ENCODE peak calls at places on chromosome 7, in five cellular contexts. One of them, this sample, is unnamed.

GRCh38 chr7:55509322-55509721 is 63.0 kb downstream of the VOPP1 start:
- DNase-seq in GM13976: no peak
- DNase-seq in body of pancreas: peak; percentile 41
- DNase-seq in B cell: no peak
- DNase-seq in astrocyte of the spinal cord: peak; percentile 49
- DNase-seq in this sample: no peak

GRCh38 chr7:103752995-103753394 is 236.5 kb downstream of the RELN start:
- DNase-seq in body of pancreas: no peak
- DNase-seq in astrocyte of the spinal cord: no peak
- DNase-seq in GM13976: no peak
- DNase-seq in B cell: no peak
- DNase-seq in this sample: no peak

GRCh38 chr7:141118809-141119586 is 45.1 kb downstream of the TMEM178B start:
- DNase-seq in body of pancreas: no peak
- DNase-seq in B cell: no peak
- DNase-seq in GM13976: no peak
- DNase-seq in astrocyte of the spinal cord: no peak
- DNase-seq in this sample: no peak

GRCh38 chr7:64183126-64183742 is 23.8 kb upstream of the ZNF735 start:
- DNase-seq in GM13976: no peak
- DNase-seq in B cell: no peak
- DNase-seq in astrocyte of the spinal cord: no peak
- DNase-seq in body of pancreas: no peak
- DNase-seq in this sample: no peak

GRCh38 chr7:80681272-80681885 is 42.9 kb downstream of the CD36 start:
- DNase-seq in GM13976: no peak
- DNase-seq in astrocyte of the spinal cord: peak; percentile 41
- DNase-seq in body of pancreas: no peak
- DNase-seq in B cell: no peak
- DNase-seq in this sample: peak; percentile 4

GRCh38 chr7:112467867-112468266 is 12.9 kb upstream of the LSMEM1 start:
- DNase-seq in B cell: no peak
- DNase-seq in GM13976: no peak
- DNase-seq in body of pancreas: no peak
- DNase-seq in astrocyte of the spinal cord: no peak
- DNase-seq in this sample: no peak

GRCh38 chr7:46742608-46743000 is 821.5 kb upstream of the IGFBP3 start:
- DNase-seq in B cell: no peak
- DNase-seq in GM13976: no peak
- DNase-seq in body of pancreas: no peak
- DNase-seq in astrocyte of the spinal cord: no peak
- DNase-seq in this sample: no peak

GRCh38 chr7:122143376-122143750 is 686 bp downstream of the AASS start:
- DNase-seq in body of pancreas: peak; percentile 17
- DNase-seq in B cell: peak; percentile 45
- DNase-seq in GM13976: peak; percentile 20
- DNase-seq in astrocyte of the spinal cord: peak; percentile 44
- DNase-seq in this sample: no peak

GRCh38 chr7:84536256-84536870 is 341.8 kb upstream of the SEMA3A start:
- DNase-seq in B cell: no peak
- DNase-seq in astrocyte of the spinal cord: no peak
- DNase-seq in body of pancreas: no peak
- DNase-seq in GM13976: no peak
- DNase-seq in this sample: no peak

GRCh38 chr7:92244803-92245486 is 769 bp downstream of the KRIT1 start:
- DNase-seq in body of pancreas: no peak
- DNase-seq in B cell: no peak
- DNase-seq in GM13976: no peak
- DNase-seq in astrocyte of the spinal cord: peak; percentile 8
- DNase-seq in this sample: no peak

GRCh38 chr7:1889556-1890181 is 219.6 kb downstream of the ELFN1 start:
- DNase-seq in GM13976: no peak
- DNase-seq in astrocyte of the spinal cord: peak; percentile 76
- DNase-seq in B cell: no peak
- DNase-seq in body of pancreas: no peak
- DNase-seq in this sample: no peak

GRCh38 chr7:18958627-18959026 is 158.8 kb downstream of the TWIST1 start:
- DNase-seq in GM13976: no peak
- DNase-seq in B cell: no peak
- DNase-seq in astrocyte of the spinal cord: peak; percentile 75
- DNase-seq in body of pancreas: no peak
- DNase-seq in this sample: no peak

GRCh38 chr7:133948588-133948987 is 178.6 kb upstream of the LRGUK start:
- DNase-seq in GM13976: no peak
- DNase-seq in astrocyte of the spinal cord: no peak
- DNase-seq in body of pancreas: no peak
- DNase-seq in B cell: no peak
- DNase-seq in this sample: no peak

GRCh38 chr7:13117103-13117502 is 429.7 kb downstream of the ARL4A start:
- DNase-seq in GM13976: no peak
- DNase-seq in B cell: no peak
- DNase-seq in astrocyte of the spinal cord: peak; percentile 35
- DNase-seq in body of pancreas: no peak
- DNase-seq in this sample: no peak

GRCh38 chr7:126398851-126399529 is 853.8 kb downstream of the GRM8 start:
- DNase-seq in body of pancreas: no peak
- DNase-seq in GM13976: no peak
- DNase-seq in astrocyte of the spinal cord: no peak
- DNase-seq in B cell: no peak
- DNase-seq in this sample: no peak

GRCh38 chr7:136018104-136018503 is 40.9 kb upstream of the MTPN start:
- DNase-seq in GM13976: no peak
- DNase-seq in B cell: no peak
- DNase-seq in astrocyte of the spinal cord: no peak
- DNase-seq in body of pancreas: no peak
- DNase-seq in this sample: no peak

GRCh38 chr7:123096976-123097375 is 101.5 kb upstream of the TAS2R16 start:
- DNase-seq in astrocyte of the spinal cord: no peak
- DNase-seq in body of pancreas: no peak
- DNase-seq in B cell: no peak
- DNase-seq in GM13976: no peak
- DNase-seq in this sample: no peak

GRCh38 chr7:141645188-141645587 is 56.8 kb downstream of the DENND11 start:
- DNase-seq in astrocyte of the spinal cord: no peak
- DNase-seq in GM13976: no peak
- DNase-seq in B cell: no peak
- DNase-seq in body of pancreas: no peak
- DNase-seq in this sample: no peak

GRCh38 chr7:69115788-69116187 is 482.5 kb upstream of the AUTS2 start:
- DNase-seq in astrocyte of the spinal cord: no peak
- DNase-seq in B cell: no peak
- DNase-seq in body of pancreas: peak; percentile 5
- DNase-seq in GM13976: no peak
- DNase-seq in this sample: no peak

GRCh38 chr7:105890290-105890997 is 14.0 kb upstream of the ATXN7L1 start:
- DNase-seq in B cell: no peak
- DNase-seq in astrocyte of the spinal cord: peak; percentile 62
- DNase-seq in GM13976: no peak
- DNase-seq in body of pancreas: no peak
- DNase-seq in this sample: no peak

GRCh38 chr7:73340514-73340913 is 12.6 kb downstream of the FKBP6 start:
- DNase-seq in astrocyte of the spinal cord: no peak
- DNase-seq in GM13976: no peak
- DNase-seq in body of pancreas: no peak
- DNase-seq in B cell: no peak
- DNase-seq in this sample: no peak

GRCh38 chr7:118855290-118855689 is 630.8 kb downstream of the ANKRD7 start:
- DNase-seq in GM13976: no peak
- DNase-seq in body of pancreas: no peak
- DNase-seq in astrocyte of the spinal cord: no peak
- DNase-seq in B cell: no peak
- DNase-seq in this sample: no peak

GRCh38 chr7:26662646-26663045 is 201.7 kb downstream of the SKAP2 start:
- DNase-seq in B cell: no peak
- DNase-seq in astrocyte of the spinal cord: no peak
- DNase-seq in body of pancreas: no peak
- DNase-seq in GM13976: no peak
- DNase-seq in this sample: no peak

GRCh38 chr7:22561356-22561755 is 61.4 kb upstream of the STEAP1B start:
- DNase-seq in astrocyte of the spinal cord: peak; percentile 100
- DNase-seq in B cell: no peak
- DNase-seq in GM13976: no peak
- DNase-seq in body of pancreas: peak; percentile 86
- DNase-seq in this sample: no peak

GRCh38 chr7:6489612-6490011 is 41.9 kb upstream of the DAGLB start:
- DNase-seq in B cell: no peak
- DNase-seq in body of pancreas: no peak
- DNase-seq in GM13976: no peak
- DNase-seq in astrocyte of the spinal cord: no peak
- DNase-seq in this sample: no peak

GRCh38 chr7:12984117-12984516 is 296.7 kb downstream of the ARL4A start:
- DNase-seq in B cell: no peak
- DNase-seq in body of pancreas: no peak
- DNase-seq in GM13976: no peak
- DNase-seq in astrocyte of the spinal cord: no peak
- DNase-seq in this sample: no peak

DNA sequence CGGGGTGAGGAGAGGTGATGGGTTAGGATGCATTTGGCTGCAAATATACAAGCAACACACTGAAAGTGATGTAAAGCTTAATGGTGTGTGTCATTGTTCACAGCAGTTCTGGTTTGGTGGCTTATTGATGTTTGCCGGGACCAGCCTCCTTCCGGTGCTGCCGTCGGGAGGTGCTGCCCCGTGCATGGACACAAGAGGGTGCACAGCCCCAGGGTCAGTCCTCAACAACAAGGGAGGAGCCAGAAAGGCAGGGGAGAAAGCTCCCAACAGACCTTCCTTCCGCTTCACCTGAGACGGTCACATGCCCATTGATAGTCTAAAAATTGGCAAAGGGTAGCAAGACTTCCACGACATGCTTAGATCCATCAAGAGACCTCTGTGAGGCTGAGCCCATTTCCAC is 9.5 kb downstream of the RNF32 start:
- DNase-seq in astrocyte of the spinal cord: no peak
- DNase-seq in GM13976: no peak
- DNase-seq in body of pancreas: peak; percentile 28
- DNase-seq in B cell: no peak
- DNase-seq in this sample: no peak
- TF ChIP-seq CTCF in astrocyte of the spinal cord: peak; percentile 52
- TF ChIP-seq CTCF in GM13976: no peak
- TF ChIP-seq CTCF in body of pancreas: peak; percentile 28
- TF ChIP-seq CTCF in B cell: no peak
- TF ChIP-seq CTCF in this sample: peak; percentile 65

DNA sequence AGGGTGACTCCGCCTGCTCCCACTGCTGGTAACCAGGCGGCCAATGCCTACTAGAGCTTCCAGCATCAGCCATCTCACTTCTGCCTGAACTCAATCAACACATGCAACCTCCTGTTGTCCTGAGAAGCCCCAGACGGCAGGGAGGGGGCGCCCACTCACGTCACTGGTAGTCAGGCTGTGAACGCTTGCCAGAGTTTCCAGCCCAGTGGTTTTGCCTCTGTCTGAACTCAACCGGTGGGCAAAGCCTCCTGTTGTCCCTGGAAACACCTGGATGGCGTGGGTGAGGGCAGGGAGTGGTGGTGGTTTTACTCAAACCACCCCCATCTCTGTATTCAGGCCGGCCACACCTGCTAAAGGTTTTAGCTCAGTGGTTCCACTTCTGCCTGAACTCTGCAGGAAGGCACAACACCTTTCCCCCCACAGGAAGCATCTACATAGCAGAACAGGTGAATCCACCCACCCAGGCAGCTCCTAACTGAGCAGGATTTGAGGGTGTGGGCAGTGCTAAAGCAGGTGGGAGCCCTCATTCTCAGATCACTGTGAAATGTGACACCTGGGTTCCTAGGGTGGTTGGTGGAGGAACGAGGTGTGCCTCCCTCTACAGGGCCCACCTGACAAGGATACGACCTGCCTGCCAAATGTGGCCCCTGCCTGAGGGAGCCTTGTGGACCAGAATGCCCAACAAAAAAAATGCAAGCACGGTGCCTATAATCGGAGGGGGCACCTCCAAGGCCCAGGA is 563.0 kb upstream of the SEMA3D start:
- DNase-seq in B cell: no peak
- DNase-seq in body of pancreas: no peak
- DNase-seq in astrocyte of the spinal cord: no peak
- DNase-seq in GM13976: no peak
- DNase-seq in this sample: no peak
- TF ChIP-seq CTCF in B cell: no peak
- TF ChIP-seq CTCF in body of pancreas: no peak
- TF ChIP-seq CTCF in astrocyte of the spinal cord: no peak
- TF ChIP-seq CTCF in GM13976: no peak
- TF ChIP-seq CTCF in this sample: no peak

GRCh38 chr7:32941181-32941995 is 15.9 kb upstream of the FKBP9 start:
- DNase-seq in GM13976: no peak
- DNase-seq in B cell: no peak
- DNase-seq in astrocyte of the spinal cord: peak; percentile 13
- DNase-seq in body of pancreas: no peak
- DNase-seq in this sample: no peak

GRCh38 chr7:32943654-32944030 is 13.6 kb upstream of the FKBP9 start:
- DNase-seq in astrocyte of the spinal cord: no peak
- DNase-seq in GM13976: no peak
- DNase-seq in B cell: no peak
- DNase-seq in body of pancreas: no peak
- DNase-seq in this sample: no peak

GRCh38 chr7:32941996-32942782 is 15.1 kb upstream of the FKBP9 start:
- DNase-seq in body of pancreas: peak; percentile 66
- DNase-seq in B cell: peak; percentile 79
- DNase-seq in astrocyte of the spinal cord: peak; percentile 46
- DNase-seq in GM13976: no peak
- DNase-seq in this sample: peak; percentile 73

GRCh38 chr7:32947420-32947983 is 9.7 kb upstream of the FKBP9 start:
- DNase-seq in GM13976: no peak
- DNase-seq in body of pancreas: no peak
- DNase-seq in astrocyte of the spinal cord: no peak
- DNase-seq in B cell: no peak
- DNase-seq in this sample: no peak

GRCh38 chr7:32942783-32943653 is 14.2 kb upstream of the FKBP9 start:
- DNase-seq in body of pancreas: peak; percentile 76
- DNase-seq in astrocyte of the spinal cord: peak; percentile 78
- DNase-seq in GM13976: peak; percentile 91
- DNase-seq in B cell: peak; percentile 58
- DNase-seq in this sample: peak; percentile 90
- TF ChIP-seq CTCF in body of pancreas: peak; percentile 32
- TF ChIP-seq CTCF in astrocyte of the spinal cord: peak; percentile 57
- TF ChIP-seq CTCF in GM13976: peak; percentile 52
- TF ChIP-seq CTCF in B cell: peak; percentile 70
- TF ChIP-seq CTCF in this sample: peak; percentile 69

DNA sequence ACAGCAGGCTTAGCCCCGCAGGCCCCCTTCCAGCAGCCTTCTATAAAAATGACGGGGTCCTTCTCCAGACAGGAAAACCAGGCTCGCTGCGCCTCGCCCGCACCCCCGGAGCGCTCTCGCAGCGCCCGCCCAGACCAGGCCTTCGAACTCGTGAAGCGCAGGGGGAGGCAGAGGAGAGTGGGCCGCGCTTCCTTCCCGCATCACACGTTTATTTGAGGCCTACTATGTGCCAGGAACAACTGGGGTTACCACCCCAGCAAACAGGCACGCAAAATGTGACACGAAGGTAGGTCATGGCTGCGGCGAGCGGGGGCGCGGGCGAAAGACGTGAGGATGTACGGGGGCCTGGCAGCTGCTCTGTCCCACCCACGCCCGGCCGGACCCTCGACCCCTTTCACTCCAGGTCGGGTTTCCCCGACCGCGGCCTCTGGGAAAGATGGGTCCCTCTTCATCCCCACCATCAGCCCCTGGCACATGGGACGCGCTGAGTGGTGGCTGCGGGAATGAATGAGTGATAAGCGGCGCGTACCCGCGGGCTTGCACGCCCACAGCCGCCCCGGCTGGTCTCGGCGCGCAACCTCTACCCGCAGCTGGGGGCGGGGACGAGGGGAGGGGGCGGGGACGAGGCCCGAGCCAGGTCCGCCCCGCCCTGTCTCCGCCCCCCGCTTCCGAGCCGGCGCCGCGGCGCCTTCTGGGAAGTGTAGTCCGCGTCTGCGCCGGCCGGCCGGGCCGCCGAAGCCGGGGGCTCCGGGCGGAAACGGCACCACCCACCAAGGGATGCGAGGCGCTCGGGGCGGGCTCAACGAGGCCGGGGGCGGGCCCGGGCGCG is 59.1 kb downstream of the ZNF467 start:
- DNase-seq in GM13976: peak; percentile 99
- DNase-seq in astrocyte of the spinal cord: peak; percentile 90
- DNase-seq in body of pancreas: peak; percentile 89
- DNase-seq in B cell: peak; percentile 94
- DNase-seq in this sample: peak; percentile 98
- TF ChIP-seq CTCF in GM13976: no peak
- TF ChIP-seq CTCF in astrocyte of the spinal cord: no peak
- TF ChIP-seq CTCF in body of pancreas: no peak
- TF ChIP-seq CTCF in B cell: no peak
- TF ChIP-seq CTCF in this sample: no peak

This sample was measured in GM13977.